ENCODE peak calls at places on chromosome 21, in seven cellular contexts. I is HEK293T; A is A549; D is stimulated activated CD4-positive, alpha-beta T cell treated with anti-CD3 and anti-CD28 coated beads, Interleukin-1b, Interleukin-23, amount 100 ng/mL, for 4 hours; K is AG08395; P is activated T-cell treated with anti-CD3 and anti-CD28 coated beads, Interleukin-2, amount 50 U/mL, for 72 hours; C is naive B cell. L is an unnamed sample.

GRCh38 chr21:45468971-45469272 is 64.0 kb downstream of the COL18A1 start:
- DNase-seq in C (no peak), A (no peak), I (no peak), P (no peak), K (no peak), D (no peak), L (no peak)

GRCh38 chr21:41956926-41957729 is 3.3 kb upstream of the C2CD2 start:
- DNase-seq in A (no peak), P (peak), D (no peak), I (no peak), K (peak), C (no peak), L (no peak)

GRCh38 chr21:26784974-26785373 is 60.2 kb downstream of the ADAMTS1 start:
- DNase-seq in I (no peak), K (no peak), P (no peak), C (no peak), A (no peak), D (no peak), L (no peak)

GRCh38 chr21:38990424-38990794 is 184.7 kb downstream of the ETS2 start:
- DNase-seq in I (no peak), P (no peak), K (no peak), D (no peak), C (no peak), A (no peak), L (no peak)

GRCh38 chr21:31326478-31327247 is 17.4 kb downstream of the TIAM1 start:
- DNase-seq in K (peak), I (no peak), C (peak), P (peak), A (no peak), D (no peak), L (peak)

GRCh38 chr21:45981154-45981606 is 390 bp upstream of the COL6A1 start:
- DNase-seq in A (peak), D (peak), P (peak), K (peak), C (peak), I (peak), L (peak)

GRCh38 chr21:40334159-40334558 is 466.9 kb downstream of the PCP4 start:
- DNase-seq in A (no peak), D (no peak), K (no peak), C (no peak), P (no peak), I (no peak), L (no peak)

GRCh38 chr21:35508389-35508888 is 459.3 kb upstream of the RUNX1 start:
- DNase-seq in A (no peak), P (peak), K (peak), C (no peak), I (no peak), D (no peak), L (peak)

GRCh38 chr21:32554832-32555436 is 30.4 kb downstream of the TCP10L start:
- DNase-seq in K (no peak), C (no peak), D (no peak), I (no peak), A (no peak), P (no peak), L (no peak)

GRCh38 chr21:44657635-44658183 is at the start of gene KRTAP12-3:
- DNase-seq in P (peak), C (no peak), I (no peak), D (no peak), K (no peak), A (no peak), L (peak)